ENCODE peak calls at places on chromosome 18, in six cellular contexts. Y, J, A, C, F and Z are unnamed samples.

GRCh38 chr18:48600746-48601090 is 61.9 kb downstream of the CTIF start:
- DNase-seq in Y (no peak), C (no peak), A (no peak), F (no peak), J (no peak), Z (no peak)

GRCh38 chr18:4144201-4144600 is 310.9 kb downstream of the DLGAP1 start:
- DNase-seq in J (no peak), C (no peak), F (no peak), Y (no peak), A (no peak), Z (no peak)

GRCh38 chr18:49371786-49372185 is 88.7 kb downstream of the DYM start:
- DNase-seq in C (no peak), A (no peak), Y (no peak), J (no peak), F (no peak), Z (no peak)

GRCh38 chr18:33875029-33875428 is 297.0 kb downstream of the ASXL3 start:
- DNase-seq in F (no peak), A (no peak), Y (no peak), J (no peak), C (no peak), Z (no peak)

GRCh38 chr18:44713435-44713834 is 32.7 kb downstream of the SETBP1 start:
- DNase-seq in J (no peak), C (no peak), F (no peak), A (no peak), Y (no peak), Z (no peak)

GRCh38 chr18:63207154-63207790 is 112.3 kb downstream of the BCL2 start:
- DNase-seq in F (no peak), J (no peak), C (no peak), A (no peak), Y (no peak), Z (no peak)

GRCh38 chr18:59318460-59318859 is at the start of gene CPLX4:
- DNase-seq in Y (no peak), A (no peak), F (no peak), C (no peak), J (no peak), Z (no peak)

GRCh38 chr18:63155169-63155852 is 164.3 kb downstream of the BCL2 start:
- DNase-seq in Y (peak), F (peak), A (no peak), C (peak), J (peak), Z (no peak)

GRCh38 chr18:60421356-60422118 is 49.0 kb upstream of the MC4R start:
- DNase-seq in C (no peak), F (no peak), A (no peak), Y (no peak), J (no peak), Z (no peak)

GRCh38 chr18:8656226-8656625 is 47.0 kb downstream of the RAB12 start:
- DNase-seq in Y (no peak), C (no peak), F (no peak), J (no peak), A (no peak), Z (no peak)

GRCh38 chr18:39772155-39772919 is 2182.7 kb upstream of the PIK3C3 start:
- DNase-seq in C (no peak), Y (no peak), A (peak), F (no peak), J (no peak), Z (no peak)

GRCh38 chr18:11808001-11808855 is 43.0 kb upstream of the CHMP1B start:
- DNase-seq in A (peak), C (no peak), Y (no peak), J (no peak), F (no peak), Z (no peak)

GRCh38 chr18:10076502-10077030 is 162.8 kb downstream of the VAPA start:
- DNase-seq in C (no peak), A (no peak), F (no peak), J (no peak), Y (no peak), Z (no peak)
- TF ChIP-seq CTCF in C (no peak), A (no peak), F (no peak), J (no peak), Y (no peak), Z (no peak)

GRCh38 chr18:80244956-80245730 is 2.2 kb downstream of the PARD6G start:
- DNase-seq in J (peak), Y (no peak), C (no peak), F (no peak), A (no peak), Z (no peak)
- H3K4me3 ChIP-seq in J (no peak), Y (no peak), C (peak), F (no peak), A (no peak), Z (no peak)

GRCh38 chr18:30280861-30281470 is 761.6 kb downstream of the DSC3 start:
- DNase-seq in F (no peak), A (peak), C (no peak), J (no peak), Y (no peak), Z (no peak)
- TF ChIP-seq CTCF in F (peak), A (peak), C (peak), J (no peak), Y (peak), Z (peak)

DNA sequence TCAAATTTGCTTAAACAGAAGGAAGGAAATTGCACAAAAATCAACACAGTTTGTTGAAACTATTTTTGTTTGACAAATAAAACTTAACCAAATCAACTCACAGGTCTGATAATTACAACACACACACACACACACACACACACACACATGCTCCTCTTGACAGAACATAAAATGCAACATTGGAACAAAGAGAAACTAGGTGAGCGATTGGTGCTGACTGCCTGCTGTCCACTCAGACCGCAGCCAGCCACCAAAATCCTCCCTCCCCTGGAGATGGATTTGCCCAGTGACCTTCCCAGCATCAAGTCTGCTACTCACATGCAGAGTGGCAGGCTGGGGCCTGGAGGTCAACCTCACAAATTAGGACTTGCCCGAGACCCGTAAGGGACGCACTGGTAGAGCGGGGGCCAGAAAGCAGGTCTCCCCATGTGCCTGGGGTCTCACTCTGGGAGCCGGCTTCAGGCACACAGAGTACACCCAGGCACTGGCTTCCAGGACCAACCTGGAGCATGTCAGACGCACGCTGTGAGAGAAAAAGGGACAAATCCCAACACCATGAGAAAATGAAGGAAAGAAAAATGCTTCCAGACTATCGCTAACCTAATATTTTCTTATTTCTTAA is 61.4 kb downstream of the DIPK1C start:
- DNase-seq in A (no peak), C (no peak), J (peak), F (no peak), Y (no peak), Z (no peak)
- H3K4me3 ChIP-seq in A (no peak), C (peak), J (no peak), F (no peak), Y (no peak), Z (no peak)

GRCh38 chr18:41096504-41096903 is 858.5 kb upstream of the PIK3C3 start:
- DNase-seq in J (no peak), A (peak), C (no peak), Y (no peak), F (no peak), Z (no peak)

GRCh38 chr18:41099451-41099850 is 855.6 kb upstream of the PIK3C3 start:
- DNase-seq in C (no peak), J (no peak), F (no peak), Y (no peak), A (no peak), Z (no peak)
- TF ChIP-seq CTCF in C (no peak), J (no peak), F (no peak), Y (no peak), A (no peak), Z (no peak)

DNA sequence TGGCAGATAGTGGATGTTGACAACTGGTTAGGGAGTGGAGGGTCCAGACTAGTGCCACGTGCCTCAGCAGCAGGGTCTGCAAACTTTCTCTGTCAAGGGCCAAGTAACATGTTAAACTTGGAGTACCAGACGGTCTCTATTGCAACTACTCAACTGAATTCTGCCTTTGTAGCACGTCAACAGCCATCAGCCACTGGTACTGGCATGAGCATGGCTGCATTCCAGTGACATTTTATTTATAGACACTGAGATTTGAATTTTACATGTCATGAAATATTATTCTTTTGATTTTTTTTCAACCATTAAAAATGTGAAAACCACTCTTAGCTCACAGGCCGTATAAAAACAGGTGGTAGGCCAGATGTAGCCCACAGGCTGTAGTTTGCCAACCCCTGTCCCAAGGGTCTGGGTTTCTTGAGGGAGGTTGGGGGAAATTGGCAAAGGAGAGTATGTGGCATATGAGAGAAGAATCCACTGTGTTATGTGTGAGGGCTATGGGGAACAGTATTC is 199.7 kb downstream of the TPGS2 start:
- DNase-seq in C (no peak), J (no peak), Y (no peak), A (no peak), F (no peak), Z (no peak)
- H3K4me3 ChIP-seq in C (no peak), J (no peak), Y (no peak), A (no peak), F (no peak), Z (no peak)

DNA sequence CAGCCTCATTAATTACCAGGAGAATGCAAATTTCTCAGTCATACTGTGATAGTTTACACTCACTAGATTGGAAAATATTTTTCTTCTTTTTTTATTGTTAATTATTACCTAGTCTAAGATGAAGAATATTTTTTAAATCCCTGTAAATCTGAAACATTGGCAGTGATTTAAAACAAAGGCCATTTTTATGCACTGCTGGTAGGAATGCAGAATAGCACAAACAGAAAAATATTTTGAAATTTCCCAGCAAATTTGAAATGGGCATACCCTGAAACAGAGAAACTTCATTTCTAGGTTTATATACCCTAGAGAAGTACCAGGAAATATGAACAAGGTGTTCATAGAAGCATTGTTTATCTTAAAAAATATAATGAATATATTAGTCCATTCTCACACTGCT is 31.0 kb downstream of the DYNAP start:
- DNase-seq in J (no peak), A (no peak), C (no peak), F (no peak), Y (no peak), Z (no peak)
- TF ChIP-seq CTCF in J (no peak), A (peak), C (no peak), F (no peak), Y (no peak), Z (no peak)

DNA sequence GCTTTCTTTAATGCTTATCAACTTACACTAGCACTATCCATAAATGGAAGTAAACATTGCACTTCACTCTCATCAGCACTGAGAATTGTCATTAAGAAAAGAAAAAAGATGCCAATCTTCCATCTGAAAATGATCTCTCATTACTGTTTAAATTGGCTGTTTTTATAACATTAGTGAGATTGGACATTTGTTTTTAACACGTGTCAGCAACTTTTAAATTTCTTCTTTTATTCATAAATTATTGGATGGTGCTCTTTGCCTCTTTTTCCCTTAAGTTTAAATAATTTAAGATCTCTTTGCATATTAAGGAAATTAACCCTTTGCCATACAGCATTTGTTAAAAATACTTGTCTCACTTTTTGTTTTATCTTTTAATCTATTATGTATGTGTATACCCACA is 146.5 kb upstream of the CHST9 start:
- DNase-seq in Y (no peak), A (no peak), C (no peak), F (no peak), J (no peak), Z (no peak)
- H3K4me3 ChIP-seq in Y (no peak), A (no peak), C (no peak), F (no peak), J (no peak), Z (no peak)

GRCh38 chr18:56083097-56083865 is 495.3 kb upstream of the TCF4 start:
- DNase-seq in J (peak), C (no peak), Y (peak), F (no peak), A (peak), Z (no peak)
- TF ChIP-seq CTCF in J (no peak), C (peak), Y (peak), F (no peak), A (no peak), Z (no peak)

DNA sequence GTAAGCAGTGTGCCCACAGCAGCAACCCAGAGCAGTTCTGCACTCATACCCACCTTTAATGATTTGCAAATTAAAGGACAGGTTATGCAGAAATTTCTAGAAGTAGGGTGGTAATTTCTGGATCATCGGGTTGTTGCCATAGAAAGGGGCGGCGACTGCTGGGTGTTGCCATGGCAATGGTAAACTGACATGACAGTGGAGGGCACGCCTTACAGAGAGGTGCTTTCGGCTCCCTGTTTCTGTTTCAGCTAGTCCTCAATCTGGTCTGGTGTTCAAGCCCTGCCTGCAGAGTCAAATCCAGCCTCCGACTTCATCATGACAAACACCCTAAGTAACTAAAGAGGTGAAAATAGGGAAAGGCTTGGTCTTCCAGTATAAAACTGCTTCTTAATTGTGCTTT is 667.7 kb downstream of the SOCS6 start:
- DNase-seq in J (no peak), C (no peak), A (no peak), Y (no peak), F (no peak), Z (no peak)
- H3K4me3 ChIP-seq in J (no peak), C (no peak), A (no peak), Y (no peak), F (no peak), Z (no peak)